ENCODE peak calls at places on chromosomes 11 and 22, in seven cellular contexts. M is activated CD4-positive, alpha-beta T cell treated with anti-CD3 and anti-CD28 coated beads, Interleukin-2, amount 50 U/mL, for 48 hours; Q is stimulated activated CD4-positive, alpha-beta T cell treated with anti-CD3 and anti-CD28 coated beads, Interleukin-2, amount 100 ng/mL, for 48 hours; E is fibroblast of gingiva; I is dorsolateral prefrontal cortex; D is right lobe of liver; W is Calu3. K is an unnamed sample.

GRCh38 chr11:106585061-106585460 is 433.2 kb downstream of the GUCY1A2 start:
- DNase-seq in W (no peak), M (no peak), I (no peak), E (peak; percentile 27), Q (no peak), D (no peak), K (no peak)

GRCh38 chr22:46449974-46450745 is 87.3 kb downstream of the CELSR1 start:
- DNase-seq in W (no peak), Q (no peak), E (no peak), D (no peak), I (no peak), M (no peak), K (no peak)

GRCh38 chr11:48055292-48056132 is 75.2 kb downstream of the PTPRJ start:
- DNase-seq in W (peak; percentile 66), Q (peak; percentile 49), E (peak; percentile 9), M (peak; percentile 59), D (no peak), I (no peak), K (no peak)

GRCh38 chr11:75238595-75239245 is 1.9 kb upstream of the TPBGL start:
- DNase-seq in Q (no peak), M (no peak), D (peak; percentile 30), I (no peak), W (no peak), E (no peak), K (no peak)

GRCh38 chr11:69280451-69280850 is 13.5 kb upstream of the MYEOV start:
- DNase-seq in M (no peak), Q (no peak), D (no peak), W (peak; percentile 36), I (no peak), E (no peak), K (peak; percentile 36)

GRCh38 chr11:47797633-47798032 is 30.5 kb upstream of the FNBP4 start:
- DNase-seq in M (peak; percentile 41), W (no peak), D (no peak), I (no peak), Q (peak; percentile 25), E (no peak), K (no peak)

GRCh38 chr11:67820079-67820478 is 145.7 kb upstream of the ALDH3B2 start:
- DNase-seq in M (no peak), I (no peak), E (no peak), Q (no peak), W (no peak), D (no peak), K (no peak)

GRCh38 chr11:11570823-11571222 is 51.0 kb downstream of the GALNT18 start:
- DNase-seq in W (no peak), D (no peak), E (no peak), M (no peak), I (no peak), Q (no peak), K (no peak)

GRCh38 chr11:86981777-86982540 is 26.8 kb upstream of the FZD4 start:
- DNase-seq in E (no peak), D (peak; percentile 82), M (no peak), I (no peak), W (no peak), Q (no peak), K (no peak)

GRCh38 chr22:48389916-48390315 is 1437.8 kb downstream of the BRD1 start:
- DNase-seq in W (no peak), M (no peak), E (no peak), Q (no peak), D (no peak), I (no peak), K (no peak)

GRCh38 chr11:95584589-95584988 is 205.0 kb downstream of the FAM76B start:
- DNase-seq in E (no peak), Q (no peak), M (no peak), D (no peak), I (no peak), W (no peak), K (no peak)

GRCh38 chr22:39251762-39252460 is 7.1 kb upstream of the PDGFB start:
- DNase-seq in W (peak; percentile 62), M (no peak), E (no peak), D (no peak), I (no peak), Q (no peak), K (no peak)

GRCh38 chr11:15692739-15693138 is 578.0 kb downstream of the INSC start:
- DNase-seq in I (no peak), Q (no peak), W (no peak), E (no peak), D (no peak), M (no peak), K (no peak)

GRCh38 chr11:63882555-63883242 is 34.3 kb downstream of the RCOR2 start:
- DNase-seq in Q (no peak), I (no peak), W (no peak), D (no peak), E (no peak), M (no peak), K (no peak)

GRCh38 chr11:116916052-116916451 is 78.6 kb upstream of the APOA1 start:
- DNase-seq in Q (no peak), W (no peak), I (no peak), E (no peak), D (no peak), M (no peak), K (no peak)

GRCh38 chr11:43983221-43983795 is 40.9 kb downstream of the C11orf96 start:
- DNase-seq in D (no peak), I (no peak), E (no peak), W (no peak), Q (no peak), M (no peak), K (no peak)

GRCh38 chr22:19797086-19797485 is 36.5 kb downstream of the TBX1 start:
- DNase-seq in D (peak; percentile 29), W (no peak), E (no peak), I (no peak), Q (no peak), M (no peak), K (no peak)

K was measured in LoVo.